ENCODE peak calls at places on chromosome 12, in ten cellular contexts. One of them, this sample, is unnamed.

GRCh38 chr12:32988982-32989381 is 92.4 kb upstream of the PKP2 start:
- DNase-seq in fibroblast of villous mesenchyme: no peak
- DNase-seq in WERI-Rb-1: no peak
- DNase-seq in K562: no peak
- DNase-seq in tibial artery: no peak
- DNase-seq in HCT116: no peak
- DNase-seq in GM23338: peak
- DNase-seq in gastrocnemius medialis: no peak
- DNase-seq in fibroblast of the aortic adventitia: no peak
- DNase-seq in H1: no peak
- DNase-seq in this sample: no peak

GRCh38 chr12:25449007-25449406 is 104.1 kb downstream of the LMNTD1 start:
- DNase-seq in fibroblast of villous mesenchyme: no peak
- DNase-seq in WERI-Rb-1: no peak
- DNase-seq in K562: no peak
- DNase-seq in tibial artery: no peak
- DNase-seq in HCT116: no peak
- DNase-seq in GM23338: no peak
- DNase-seq in gastrocnemius medialis: no peak
- DNase-seq in fibroblast of the aortic adventitia: no peak
- DNase-seq in H1: no peak
- DNase-seq in this sample: no peak

GRCh38 chr12:67151891-67152290 is 117.3 kb upstream of the CAND1 start:
- DNase-seq in fibroblast of villous mesenchyme: peak
- DNase-seq in WERI-Rb-1: no peak
- DNase-seq in K562: no peak
- DNase-seq in tibial artery: no peak
- DNase-seq in HCT116: no peak
- DNase-seq in GM23338: no peak
- DNase-seq in gastrocnemius medialis: no peak
- DNase-seq in fibroblast of the aortic adventitia: peak
- DNase-seq in H1: no peak
- DNase-seq in this sample: no peak

GRCh38 chr12:63420206-63420644 is 248.1 kb downstream of the DPY19L2 start:
- DNase-seq in fibroblast of villous mesenchyme: peak
- DNase-seq in WERI-Rb-1: peak
- DNase-seq in K562: peak
- DNase-seq in tibial artery: no peak
- DNase-seq in HCT116: peak
- DNase-seq in GM23338: peak
- DNase-seq in gastrocnemius medialis: no peak
- DNase-seq in fibroblast of the aortic adventitia: peak
- DNase-seq in H1: peak
- DNase-seq in this sample: peak

GRCh38 chr12:31390991-31391390 is 65.0 kb upstream of the SINHCAF start:
- DNase-seq in fibroblast of villous mesenchyme: no peak
- DNase-seq in WERI-Rb-1: no peak
- DNase-seq in K562: no peak
- DNase-seq in tibial artery: no peak
- DNase-seq in HCT116: no peak
- DNase-seq in GM23338: peak
- DNase-seq in gastrocnemius medialis: no peak
- DNase-seq in fibroblast of the aortic adventitia: no peak
- DNase-seq in H1: no peak
- DNase-seq in this sample: no peak

GRCh38 chr12:64780531-64781373 is 21.5 kb upstream of the GNS start:
- DNase-seq in fibroblast of villous mesenchyme: no peak
- DNase-seq in WERI-Rb-1: peak
- DNase-seq in K562: peak
- DNase-seq in tibial artery: no peak
- DNase-seq in HCT116: no peak
- DNase-seq in GM23338: peak
- DNase-seq in gastrocnemius medialis: no peak
- DNase-seq in fibroblast of the aortic adventitia: no peak
- DNase-seq in H1: no peak
- DNase-seq in this sample: no peak

GRCh38 chr12:3042394-3042793 is 34.8 kb upstream of the TSPAN9 start:
- DNase-seq in fibroblast of villous mesenchyme: no peak
- DNase-seq in WERI-Rb-1: no peak
- DNase-seq in K562: no peak
- DNase-seq in tibial artery: no peak
- DNase-seq in HCT116: no peak
- DNase-seq in GM23338: no peak
- DNase-seq in gastrocnemius medialis: peak
- DNase-seq in fibroblast of the aortic adventitia: no peak
- DNase-seq in H1: no peak
- DNase-seq in this sample: no peak

GRCh38 chr12:56128669-56129209 is 672 bp downstream of the ESYT1 start:
- DNase-seq in fibroblast of villous mesenchyme: peak
- DNase-seq in WERI-Rb-1: no peak
- DNase-seq in K562: no peak
- DNase-seq in tibial artery: no peak
- DNase-seq in HCT116: no peak
- DNase-seq in GM23338: no peak
- DNase-seq in gastrocnemius medialis: peak
- DNase-seq in fibroblast of the aortic adventitia: peak
- DNase-seq in H1: no peak
- DNase-seq in this sample: peak

GRCh38 chr12:43206396-43206795 is 345.6 kb downstream of the ADAMTS20 start:
- DNase-seq in fibroblast of villous mesenchyme: peak
- DNase-seq in WERI-Rb-1: no peak
- DNase-seq in K562: no peak
- DNase-seq in tibial artery: no peak
- DNase-seq in HCT116: no peak
- DNase-seq in GM23338: no peak
- DNase-seq in gastrocnemius medialis: no peak
- DNase-seq in fibroblast of the aortic adventitia: peak
- DNase-seq in H1: no peak
- DNase-seq in this sample: peak

GRCh38 chr12:52235822-52236291 is 2.8 kb downstream of the KRT7 start:
- DNase-seq in fibroblast of villous mesenchyme: no peak
- DNase-seq in WERI-Rb-1: no peak
- DNase-seq in K562: no peak
- DNase-seq in tibial artery: no peak
- DNase-seq in HCT116: no peak
- DNase-seq in GM23338: no peak
- DNase-seq in gastrocnemius medialis: no peak
- DNase-seq in fibroblast of the aortic adventitia: no peak
- DNase-seq in H1: no peak
- DNase-seq in this sample: no peak

GRCh38 chr12:89733579-89734201 is 25.1 kb upstream of the ATP2B1 start:
- DNase-seq in fibroblast of villous mesenchyme: peak
- DNase-seq in WERI-Rb-1: no peak
- DNase-seq in K562: peak
- DNase-seq in tibial artery: no peak
- DNase-seq in HCT116: no peak
- DNase-seq in GM23338: no peak
- DNase-seq in gastrocnemius medialis: no peak
- DNase-seq in fibroblast of the aortic adventitia: peak
- DNase-seq in H1: no peak
- DNase-seq in this sample: peak

GRCh38 chr12:46553266-46553665 is 180.7 kb upstream of the SLC38A2 start:
- DNase-seq in fibroblast of villous mesenchyme: peak
- DNase-seq in WERI-Rb-1: no peak
- DNase-seq in K562: no peak
- DNase-seq in tibial artery: peak
- DNase-seq in HCT116: peak
- DNase-seq in GM23338: no peak
- DNase-seq in gastrocnemius medialis: peak
- DNase-seq in fibroblast of the aortic adventitia: peak
- DNase-seq in H1: no peak
- DNase-seq in this sample: peak

GRCh38 chr12:65152012-65152411 is 17.4 kb upstream of the LEMD3 start:
- DNase-seq in fibroblast of villous mesenchyme: no peak
- DNase-seq in WERI-Rb-1: no peak
- DNase-seq in K562: no peak
- DNase-seq in tibial artery: no peak
- DNase-seq in HCT116: no peak
- DNase-seq in GM23338: no peak
- DNase-seq in gastrocnemius medialis: no peak
- DNase-seq in fibroblast of the aortic adventitia: no peak
- DNase-seq in H1: no peak
- DNase-seq in this sample: no peak

DNA sequence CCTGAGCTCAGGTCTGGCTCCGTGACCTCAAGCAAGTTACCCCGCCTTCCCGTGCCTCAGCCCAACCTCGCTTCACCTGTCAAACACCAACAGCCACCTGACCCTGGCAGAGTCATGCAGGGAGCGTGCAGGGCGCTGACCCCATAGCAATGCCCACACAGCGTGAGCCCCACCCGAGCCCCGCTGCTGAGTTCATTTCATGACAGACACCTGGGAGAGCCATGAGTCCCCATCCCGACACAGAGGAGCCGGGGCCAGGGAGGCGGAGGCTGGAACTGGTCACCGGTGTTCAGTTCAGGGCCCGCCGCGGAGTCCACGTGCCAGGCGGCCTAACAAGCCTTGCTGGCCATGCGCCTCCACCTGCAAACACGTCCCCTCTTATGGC is 18.1 kb upstream of the GALNT9 start:
- DNase-seq in fibroblast of villous mesenchyme: no peak
- DNase-seq in WERI-Rb-1: no peak
- DNase-seq in K562: no peak
- DNase-seq in tibial artery: no peak
- DNase-seq in HCT116: no peak
- DNase-seq in GM23338: no peak
- DNase-seq in gastrocnemius medialis: no peak
- DNase-seq in fibroblast of the aortic adventitia: no peak
- DNase-seq in H1: no peak
- DNase-seq in this sample: no peak
- H3K4me3 ChIP-seq in fibroblast of villous mesenchyme: no peak
- H3K4me3 ChIP-seq in WERI-Rb-1: no peak
- H3K4me3 ChIP-seq in K562: no peak
- H3K4me3 ChIP-seq in tibial artery: no peak
- H3K4me3 ChIP-seq in HCT116: no peak
- H3K4me3 ChIP-seq in GM23338: no peak
- H3K4me3 ChIP-seq in gastrocnemius medialis: no peak
- H3K4me3 ChIP-seq in fibroblast of the aortic adventitia: no peak
- H3K4me3 ChIP-seq in H1: no peak
- H3K4me3 ChIP-seq in this sample: no peak

GRCh38 chr12:85448031-85448430 is 168.0 kb downstream of the ALX1 start:
- DNase-seq in fibroblast of villous mesenchyme: no peak
- DNase-seq in WERI-Rb-1: no peak
- DNase-seq in K562: no peak
- DNase-seq in tibial artery: no peak
- DNase-seq in HCT116: no peak
- DNase-seq in GM23338: no peak
- DNase-seq in gastrocnemius medialis: no peak
- DNase-seq in fibroblast of the aortic adventitia: no peak
- DNase-seq in H1: no peak
- DNase-seq in this sample: no peak

GRCh38 chr12:85445060-85445938 is 165.3 kb downstream of the ALX1 start:
- DNase-seq in fibroblast of villous mesenchyme: no peak
- DNase-seq in WERI-Rb-1: no peak
- DNase-seq in K562: no peak
- DNase-seq in tibial artery: no peak
- DNase-seq in HCT116: no peak
- DNase-seq in GM23338: no peak
- DNase-seq in gastrocnemius medialis: no peak
- DNase-seq in fibroblast of the aortic adventitia: no peak
- DNase-seq in H1: no peak
- DNase-seq in this sample: no peak

GRCh38 chr12:85448548-85449139 is 168.6 kb downstream of the ALX1 start:
- DNase-seq in fibroblast of villous mesenchyme: peak
- DNase-seq in WERI-Rb-1: no peak
- DNase-seq in K562: no peak
- DNase-seq in tibial artery: no peak
- DNase-seq in HCT116: no peak
- DNase-seq in GM23338: no peak
- DNase-seq in gastrocnemius medialis: no peak
- DNase-seq in fibroblast of the aortic adventitia: peak
- DNase-seq in H1: no peak
- DNase-seq in this sample: no peak
- TF ChIP-seq CTCF in fibroblast of villous mesenchyme: peak
- TF ChIP-seq CTCF in WERI-Rb-1: no peak
- TF ChIP-seq CTCF in K562: peak
- TF ChIP-seq CTCF in tibial artery: peak
- TF ChIP-seq CTCF in HCT116: peak
- TF ChIP-seq CTCF in GM23338: peak
- TF ChIP-seq CTCF in gastrocnemius medialis: no peak
- TF ChIP-seq CTCF in fibroblast of the aortic adventitia: peak
- TF ChIP-seq CTCF in H1: no peak
- TF ChIP-seq CTCF in this sample: peak

DNA sequence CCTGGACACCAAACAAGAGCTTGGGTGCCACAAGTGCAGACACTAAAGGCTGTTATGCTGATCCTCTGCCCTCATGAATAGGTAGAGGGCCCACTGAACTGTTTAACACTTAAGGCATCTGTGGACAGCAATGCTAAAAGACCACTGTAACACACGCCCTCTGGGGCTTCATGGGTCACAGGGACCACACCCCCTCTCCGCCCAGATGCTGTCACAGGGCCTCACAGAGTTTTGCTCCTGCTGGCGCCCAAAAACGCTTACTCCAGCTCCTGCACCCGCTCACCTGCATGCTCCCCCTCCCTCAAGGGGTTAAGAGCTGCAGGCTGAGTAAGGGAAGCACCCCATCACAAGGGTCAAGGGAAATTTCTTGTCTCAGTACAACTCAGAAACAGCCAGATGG is 141.8 kb upstream of the NUDT4 start:
- DNase-seq in fibroblast of villous mesenchyme: no peak
- DNase-seq in WERI-Rb-1: no peak
- DNase-seq in K562: no peak
- DNase-seq in tibial artery: no peak
- DNase-seq in HCT116: no peak
- DNase-seq in GM23338: no peak
- DNase-seq in gastrocnemius medialis: no peak
- DNase-seq in fibroblast of the aortic adventitia: no peak
- DNase-seq in H1: no peak
- DNase-seq in this sample: no peak
- H3K4me3 ChIP-seq in fibroblast of villous mesenchyme: no peak
- H3K4me3 ChIP-seq in WERI-Rb-1: no peak
- H3K4me3 ChIP-seq in K562: no peak
- H3K4me3 ChIP-seq in tibial artery: no peak
- H3K4me3 ChIP-seq in HCT116: no peak
- H3K4me3 ChIP-seq in GM23338: no peak
- H3K4me3 ChIP-seq in gastrocnemius medialis: no peak
- H3K4me3 ChIP-seq in fibroblast of the aortic adventitia: no peak
- H3K4me3 ChIP-seq in H1: no peak
- H3K4me3 ChIP-seq in this sample: no peak

DNA sequence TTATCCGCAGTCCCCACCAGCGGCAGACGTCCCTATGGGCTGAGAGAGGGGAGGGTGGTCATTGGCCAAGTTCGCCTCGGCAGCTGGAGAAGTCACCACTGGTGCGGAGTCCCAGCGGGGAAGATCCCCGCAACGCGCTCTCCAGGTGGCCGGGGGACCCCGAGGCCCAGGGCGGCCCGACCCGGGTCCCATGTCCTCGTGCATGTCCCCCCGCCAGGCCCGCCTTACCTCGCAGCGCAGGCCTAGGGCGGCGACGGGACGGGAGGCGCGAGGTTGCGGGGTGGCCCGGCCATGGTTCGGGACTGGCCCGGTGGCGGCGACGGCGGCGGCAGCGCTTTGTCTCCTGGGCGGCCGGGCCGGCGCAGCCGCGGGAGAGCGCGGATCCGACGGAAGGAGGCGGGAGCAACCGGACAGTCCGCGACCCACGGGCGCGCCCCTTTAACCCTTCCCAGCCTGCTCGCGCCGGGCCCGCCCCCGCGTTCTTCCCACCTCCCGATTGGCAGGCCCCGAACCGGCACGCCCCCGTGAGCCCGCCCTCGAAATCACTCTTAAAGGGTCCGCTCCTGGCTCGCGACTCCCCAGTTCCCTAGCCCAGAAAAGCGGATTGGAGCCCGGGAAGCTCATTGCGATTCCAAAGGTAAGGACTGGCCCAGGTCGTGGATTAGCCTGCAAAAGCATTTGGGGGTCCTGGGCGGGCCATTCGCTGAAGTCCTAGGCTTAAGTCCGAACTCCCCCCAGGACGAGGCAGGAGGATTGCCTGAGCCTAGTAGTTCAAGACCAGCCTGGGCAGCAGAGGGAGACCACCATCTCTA is at the start of gene PHETA1:
- DNase-seq in fibroblast of villous mesenchyme: peak
- DNase-seq in WERI-Rb-1: peak
- DNase-seq in K562: peak
- DNase-seq in tibial artery: peak
- DNase-seq in HCT116: peak
- DNase-seq in GM23338: peak
- DNase-seq in gastrocnemius medialis: peak
- DNase-seq in fibroblast of the aortic adventitia: peak
- DNase-seq in H1: peak
- DNase-seq in this sample: peak
- TF ChIP-seq CTCF in fibroblast of villous mesenchyme: no peak
- TF ChIP-seq CTCF in WERI-Rb-1: no peak
- TF ChIP-seq CTCF in K562: no peak
- TF ChIP-seq CTCF in tibial artery: no peak
- TF ChIP-seq CTCF in HCT116: no peak
- TF ChIP-seq CTCF in GM23338: no peak
- TF ChIP-seq CTCF in gastrocnemius medialis: no peak
- TF ChIP-seq CTCF in fibroblast of the aortic adventitia: no peak
- TF ChIP-seq CTCF in H1: no peak
- TF ChIP-seq CTCF in this sample: no peak